ENCODE peak calls at places on chromosomes 6 and 20, in four cellular contexts. C, T, X and B are unnamed samples.
A peak's percentile ranks its signal among the peaks of the same experiment; 100 is the strongest.

GRCh38 chr6:54958446-54958845 is 111.9 kb downstream of the FAM83B start:
- DNase-seq in C (no peak), T (no peak), X (no peak), B (no peak)

GRCh38 chr6:156954781-156955180 is 177.6 kb downstream of the ARID1B start:
- DNase-seq in X (no peak), T (no peak), C (no peak), B (no peak)

GRCh38 chr6:124967444-124967843 is 5.2 kb downstream of the RNF217 start:
- DNase-seq in C (no peak), T (no peak), X (no peak), B (peak; percentile 48)

GRCh38 chr6:16799279-16800193 is 38.3 kb upstream of the ATXN1 start:
- DNase-seq in C (no peak), X (peak; percentile 45), T (no peak), B (peak; percentile 83)

GRCh38 chr20:43119720-43120119 is 70.0 kb downstream of the PTPRT start:
- DNase-seq in C (no peak), T (no peak), X (no peak), B (no peak)

GRCh38 chr20:43189614-43190331 is at the start of gene PTPRT:
- DNase-seq in C (no peak), X (no peak), T (no peak), B (no peak)

GRCh38 chr20:24458441-24458840 is 11.0 kb upstream of the SYNDIG1 start:
- DNase-seq in T (no peak), C (no peak), X (no peak), B (no peak)

GRCh38 chr6:116429111-116429510 is 32.1 kb upstream of the CALHM6 start:
- DNase-seq in C (no peak), X (no peak), T (no peak), B (no peak)